ENCODE peak calls at places on chromosomes 13 and 19, in four cellular contexts. One of them, this sample, is unnamed. For H3K36me3 and H3K4me1, the result is how much of the 10 kb centered on the place peaks cover.

GRCh38 chr13:44815507-44816074 is 173.7 kb downstream of the NUFIP1 start:
- DNase-seq in uterus: peak
- DNase-seq in stomach: no peak
- DNase-seq in tibial artery: no peak
- DNase-seq in this sample: no peak

GRCh38 chr19:39174142-39174541 is 22.6 kb upstream of the NCCRP1 start:
- DNase-seq in stomach: no peak
- DNase-seq in uterus: no peak
- DNase-seq in tibial artery: no peak
- DNase-seq in this sample: no peak

GRCh38 chr13:20492641-20493040 is 33.0 kb downstream of the CRYL1 start:
- DNase-seq in tibial artery: no peak
- DNase-seq in uterus: no peak
- DNase-seq in stomach: no peak
- DNase-seq in this sample: no peak

GRCh38 chr13:22757530-22758120 is 423.2 kb upstream of the SGCG start:
- DNase-seq in uterus: no peak
- DNase-seq in tibial artery: no peak
- DNase-seq in stomach: no peak
- DNase-seq in this sample: no peak

GRCh38 chr13:110006304-110006703 is 219.9 kb upstream of the IRS2 start:
- DNase-seq in tibial artery: no peak
- DNase-seq in uterus: peak
- DNase-seq in stomach: no peak
- DNase-seq in this sample: no peak

GRCh38 chr19:17915940-17916593 is 16.7 kb upstream of the CCDC124 start:
- DNase-seq in stomach: peak
- DNase-seq in uterus: no peak
- DNase-seq in tibial artery: no peak
- DNase-seq in this sample: no peak

GRCh38 chr13:36126496-36126895 is 4.7 kb downstream of the DCLK1 start:
- DNase-seq in tibial artery: no peak
- DNase-seq in stomach: no peak
- DNase-seq in uterus: no peak
- DNase-seq in this sample: no peak

GRCh38 chr19:46863818-46864629 is 3.2 kb downstream of the ARHGAP35 start:
- DNase-seq in stomach: peak
- DNase-seq in tibial artery: no peak
- DNase-seq in uterus: peak
- DNase-seq in this sample: no peak

GRCh38 chr19:43765109-43765876 is 10.5 kb upstream of the SMG9 start:
- DNase-seq in stomach: peak
- DNase-seq in uterus: peak
- DNase-seq in tibial artery: peak
- DNase-seq in this sample: peak

GRCh38 chr13:25690582-25690981 is 318.8 kb downstream of the ATP8A2 start:
- DNase-seq in uterus: no peak
- DNase-seq in stomach: no peak
- DNase-seq in tibial artery: no peak
- DNase-seq in this sample: no peak

GRCh38 chr13:113411216-113412023 is 41.9 kb downstream of the ADPRHL1 start:
- DNase-seq in tibial artery: peak
- DNase-seq in uterus: no peak
- DNase-seq in stomach: no peak
- DNase-seq in this sample: peak

GRCh38 chr19:13122275-13122878 is 4.3 kb downstream of the NACC1 start:
- DNase-seq in tibial artery: no peak
- DNase-seq in uterus: no peak
- DNase-seq in stomach: no peak
- DNase-seq in this sample: no peak

GRCh38 chr13:45121421-45121820 is 1.1 kb downstream of the GTF2F2 start:
- DNase-seq in uterus: no peak
- DNase-seq in stomach: no peak
- DNase-seq in tibial artery: no peak
- DNase-seq in this sample: no peak

GRCh38 chr13:74134777-74135305 is 637 bp upstream of the KLF12 start:
- DNase-seq in tibial artery: peak
- DNase-seq in uterus: peak
- DNase-seq in stomach: peak
- DNase-seq in this sample: peak

GRCh38 chr13:24076124-24076523 is 84.4 kb upstream of the SPATA13 start:
- DNase-seq in uterus: no peak
- DNase-seq in tibial artery: no peak
- DNase-seq in stomach: peak
- DNase-seq in this sample: no peak
- H3K27ac ChIP-seq in uterus: no peak
- H3K27ac ChIP-seq in tibial artery: peak
- H3K27ac ChIP-seq in stomach: peak
- H3K27ac ChIP-seq in this sample: no peak

GRCh38 chr13:28550721-28551497 is 56.0 kb upstream of the FLT1 start:
- DNase-seq in uterus: no peak
- DNase-seq in stomach: no peak
- DNase-seq in tibial artery: no peak
- DNase-seq in this sample: no peak

GRCh38 chr13:28551498-28551895 is 56.6 kb upstream of the FLT1 start:
- DNase-seq in stomach: no peak
- DNase-seq in tibial artery: no peak
- DNase-seq in uterus: no peak
- DNase-seq in this sample: no peak

GRCh38 chr13:28553971-28554370 is 59.0 kb upstream of the FLT1 start:
- DNase-seq in uterus: no peak
- DNase-seq in stomach: no peak
- DNase-seq in tibial artery: no peak
- DNase-seq in this sample: no peak

GRCh38 chr13:28548872-28549271 is 53.9 kb upstream of the FLT1 start:
- DNase-seq in uterus: no peak
- DNase-seq in stomach: no peak
- DNase-seq in tibial artery: no peak
- DNase-seq in this sample: no peak

GRCh38 chr13:28552288-28552687 is 57.4 kb upstream of the FLT1 start:
- DNase-seq in uterus: no peak
- DNase-seq in tibial artery: no peak
- DNase-seq in stomach: no peak
- DNase-seq in this sample: no peak
- H3K36me3 ChIP-seq in uterus: under half
- H3K36me3 ChIP-seq in tibial artery: under half
- H3K36me3 ChIP-seq in stomach: under half
- H3K36me3 ChIP-seq in this sample: under half

GRCh38 chr13:24032674-24033073 is 127.8 kb upstream of the SPATA13 start:
- DNase-seq in uterus: no peak
- DNase-seq in tibial artery: no peak
- DNase-seq in stomach: no peak
- DNase-seq in this sample: no peak
- H3K4me1 ChIP-seq in uterus: under half
- H3K4me1 ChIP-seq in tibial artery: under half
- H3K4me1 ChIP-seq in stomach: half or more
- H3K4me1 ChIP-seq in this sample: under half

GRCh38 chr13:30094015-30094533 is 213.3 kb downstream of the KATNAL1 start:
- DNase-seq in stomach: no peak
- DNase-seq in uterus: no peak
- DNase-seq in tibial artery: no peak
- DNase-seq in this sample: no peak
- H3K27ac ChIP-seq in stomach: no peak
- H3K27ac ChIP-seq in uterus: no peak
- H3K27ac ChIP-seq in tibial artery: no peak
- H3K27ac ChIP-seq in this sample: no peak

DNA sequence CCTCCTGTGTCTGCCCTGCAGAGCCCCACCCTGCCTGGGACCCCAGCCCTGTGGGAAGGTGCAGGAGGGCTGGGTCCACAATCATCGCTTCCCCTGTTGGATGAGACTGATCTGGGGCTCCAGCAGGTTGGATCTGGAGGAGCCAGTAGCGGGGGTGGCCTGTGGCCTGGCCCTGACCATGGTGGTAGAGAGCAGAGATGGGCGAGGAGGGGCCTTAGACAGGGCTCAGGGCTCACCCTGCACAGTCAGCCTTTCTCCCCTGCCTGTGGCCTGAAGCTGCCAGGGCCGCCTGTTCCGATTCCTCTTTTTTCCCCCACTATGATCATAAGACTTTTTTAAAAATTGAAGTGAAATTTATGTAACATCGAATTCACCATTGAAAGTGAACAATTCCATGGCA is 18.2 kb downstream of the SIN3B start:
- DNase-seq in uterus: no peak
- DNase-seq in tibial artery: no peak
- DNase-seq in stomach: no peak
- DNase-seq in this sample: no peak
- H3K36me3 ChIP-seq in uterus: under half
- H3K36me3 ChIP-seq in tibial artery: half or more
- H3K36me3 ChIP-seq in stomach: half or more
- H3K36me3 ChIP-seq in this sample: under half

This sample was measured in aorta.